ENCODE peak calls at places on chromosomes 11 and 22, in four cellular contexts. D is activated CD8-positive, alpha-beta T cell treated with anti-CD3 and anti-CD28 coated beads for 36 hours; M is endodermal cell; N is Calu3. C is an unnamed sample.

GRCh38 chr11:14593671-14594070 is 49.9 kb upstream of the PDE3B start:
- DNase-seq in D (no peak), N (no peak), M (no peak), C (no peak)

GRCh38 chr11:102378818-102379217 is 31.8 kb downstream of the BIRC2 start:
- DNase-seq in N (no peak), D (no peak), M (no peak), C (no peak)

GRCh38 chr11:39741066-39741465 is 1718.4 kb downstream of the LRRC4C start:
- DNase-seq in D (no peak), N (no peak), M (no peak), C (no peak)

GRCh38 chr22:27965547-27965946 is 46.5 kb upstream of the PITPNB start:
- DNase-seq in D (no peak), M (no peak), N (no peak), C (no peak)

GRCh38 chr11:7548659-7549283 is 35.0 kb downstream of the PPFIBP2 start:
- DNase-seq in M (peak), N (peak), D (peak), C (peak)

GRCh38 chr11:44564653-44565007 is 833 bp upstream of the CD82 start:
- DNase-seq in M (peak), N (peak), D (no peak), C (no peak)

GRCh38 chr22:37542959-37543358 is 17.3 kb upstream of the CDC42EP1 start:
- DNase-seq in D (no peak), M (no peak), N (no peak), C (no peak)

GRCh38 chr22:23837496-23837859 is 1.3 kb downstream of the DERL3 start:
- DNase-seq in M (no peak), D (no peak), N (no peak), C (no peak)

GRCh38 chr22:44819966-44820631 is 67.7 kb downstream of the ARHGAP8 start:
- DNase-seq in N (no peak), D (no peak), M (peak), C (no peak)

GRCh38 chr11:128725630-128726461 is 32.0 kb downstream of the FLI1 start:
- DNase-seq in M (no peak), D (peak), N (no peak), C (no peak)

GRCh38 chr11:43574949-43575915 is 105.3 kb upstream of the HSD17B12 start:
- DNase-seq in M (peak), D (peak), N (no peak), C (peak)

GRCh38 chr11:128709402-128709801 is 15.5 kb downstream of the FLI1 start:
- DNase-seq in N (peak), M (peak), D (no peak), C (no peak)

GRCh38 chr22:39839917-39840510 is 53.5 kb downstream of the ENTHD1 start:
- DNase-seq in M (no peak), N (no peak), D (peak), C (peak)

DNA sequence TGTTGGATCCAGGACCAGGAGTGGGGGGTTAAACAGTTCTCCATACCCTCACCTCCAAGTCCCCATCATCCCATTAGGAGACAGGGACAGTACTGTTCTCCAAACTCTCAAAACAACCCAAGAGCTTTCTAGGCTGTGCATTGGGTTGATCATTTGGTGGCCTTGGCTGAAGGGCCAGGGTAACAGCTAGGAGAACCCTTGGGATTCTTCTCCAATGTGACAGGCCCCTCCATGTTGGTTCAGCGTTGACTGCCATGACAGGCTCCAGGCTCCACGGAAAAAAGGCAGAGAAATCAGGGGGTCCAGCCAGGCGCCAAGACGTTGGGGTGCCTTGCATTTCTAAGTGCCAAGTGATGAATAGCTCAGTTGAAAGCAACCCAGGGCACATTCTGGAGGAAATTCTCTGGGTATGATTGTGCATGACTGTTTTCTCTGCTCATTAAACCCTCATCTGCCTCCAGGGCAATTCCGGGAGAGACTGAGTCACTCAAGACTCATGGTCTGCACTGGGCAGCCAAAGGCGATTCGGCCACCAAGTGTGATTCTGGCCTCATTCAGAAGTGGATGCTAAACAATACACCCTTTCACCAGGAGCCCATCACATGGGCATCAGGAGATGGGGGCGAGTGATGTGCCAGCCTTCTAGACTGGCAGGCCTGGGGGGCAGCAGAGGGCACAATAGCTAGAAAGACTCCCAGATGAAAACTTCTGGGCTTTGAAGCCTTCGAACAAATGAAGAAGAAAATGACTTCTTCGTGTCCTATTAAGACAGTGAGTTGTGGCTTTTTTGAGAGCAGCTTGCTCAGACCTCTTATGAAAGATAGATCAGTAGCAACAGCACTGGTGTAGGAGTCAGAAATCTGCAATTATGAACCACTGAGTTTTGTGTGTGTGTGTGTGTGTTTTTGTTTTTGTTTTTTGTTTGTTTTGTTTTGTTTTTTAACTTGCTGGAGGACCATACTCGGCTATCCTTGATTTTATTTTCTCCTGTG is 27.7 kb downstream of the CD44 start:
- DNase-seq in N (peak), D (peak), M (no peak), C (no peak)
- TF ChIP-seq CTCF in N (no peak), D (no peak), M (no peak), C (no peak)

DNA sequence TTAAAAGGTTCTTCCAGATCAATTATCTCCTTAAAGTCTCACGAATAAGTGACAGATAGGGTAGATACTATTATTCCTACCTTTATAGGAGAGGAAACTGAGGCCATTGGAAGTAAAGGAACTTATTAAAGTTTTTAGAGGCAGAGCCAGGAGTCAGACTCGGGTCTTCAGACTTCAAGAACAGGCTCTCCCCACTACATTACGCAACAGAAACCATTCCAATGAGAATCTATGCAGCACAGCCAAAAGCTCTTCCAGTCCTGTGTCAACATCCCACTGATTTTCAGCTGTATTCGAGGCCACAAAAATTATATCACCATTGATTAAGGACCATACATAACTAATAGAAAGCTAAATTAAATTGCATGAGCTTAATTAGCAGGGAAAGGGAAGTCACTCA is 77.4 kb downstream of the RELT start:
- DNase-seq in M (no peak), N (no peak), D (no peak), C (no peak)
- TF ChIP-seq CTCF in M (no peak), N (no peak), D (no peak), C (no peak)

GRCh38 chr11:12087075-12087775 is 23.2 kb upstream of the MICAL2 start:
- DNase-seq in M (no peak), N (peak), D (peak), C (no peak)
- TF ChIP-seq CTCF in M (peak), N (no peak), D (no peak), C (no peak)

GRCh38 chr11:87421422-87421821 is 383.7 kb downstream of the TMEM135 start:
- DNase-seq in D (peak), M (peak), N (peak), C (peak)
- TF ChIP-seq CTCF in D (peak), M (peak), N (peak), C (peak)

GRCh38 chr11:125918140-125918840 is 14.0 kb downstream of the DDX25 start:
- DNase-seq in N (no peak), M (peak), D (no peak), C (no peak)
- TF ChIP-seq CTCF in N (no peak), M (peak), D (no peak), C (no peak)

GRCh38 chr11:11620966-11621880 is 582 bp downstream of the GALNT18 start:
- DNase-seq in N (peak), M (peak), D (peak), C (peak)

GRCh38 chr11:11624206-11624605 is 2.4 kb upstream of the GALNT18 start:
- DNase-seq in D (no peak), M (no peak), N (no peak), C (no peak)

GRCh38 chr11:11620251-11620965 is 1.4 kb downstream of the GALNT18 start:
- DNase-seq in M (peak), D (peak), N (peak), C (peak)

GRCh38 chr11:11622772-11623531 is 1.1 kb upstream of the GALNT18 start:
- DNase-seq in D (no peak), N (no peak), M (no peak), C (no peak)

GRCh38 chr11:11621881-11622706 is at the start of gene GALNT18:
- DNase-seq in D (peak), N (peak), M (peak), C (peak)
- TF ChIP-seq CTCF in D (no peak), N (peak), M (peak), C (no peak)

GRCh38 chr11:11408436-11409221 is 55.6 kb upstream of the CSNK2A3 start:
- DNase-seq in M (no peak), D (no peak), N (no peak), C (no peak)

GRCh38 chr11:11406652-11407051 is 53.6 kb upstream of the CSNK2A3 start:
- DNase-seq in D (no peak), M (no peak), N (no peak), C (no peak)

GRCh38 chr11:11407738-11408084 is 54.7 kb upstream of the CSNK2A3 start:
- DNase-seq in D (no peak), N (no peak), M (no peak), C (no peak)

GRCh38 chr11:11409224-11409623 is 56.2 kb upstream of the CSNK2A3 start:
- DNase-seq in M (no peak), N (no peak), D (no peak), C (no peak)

DNA sequence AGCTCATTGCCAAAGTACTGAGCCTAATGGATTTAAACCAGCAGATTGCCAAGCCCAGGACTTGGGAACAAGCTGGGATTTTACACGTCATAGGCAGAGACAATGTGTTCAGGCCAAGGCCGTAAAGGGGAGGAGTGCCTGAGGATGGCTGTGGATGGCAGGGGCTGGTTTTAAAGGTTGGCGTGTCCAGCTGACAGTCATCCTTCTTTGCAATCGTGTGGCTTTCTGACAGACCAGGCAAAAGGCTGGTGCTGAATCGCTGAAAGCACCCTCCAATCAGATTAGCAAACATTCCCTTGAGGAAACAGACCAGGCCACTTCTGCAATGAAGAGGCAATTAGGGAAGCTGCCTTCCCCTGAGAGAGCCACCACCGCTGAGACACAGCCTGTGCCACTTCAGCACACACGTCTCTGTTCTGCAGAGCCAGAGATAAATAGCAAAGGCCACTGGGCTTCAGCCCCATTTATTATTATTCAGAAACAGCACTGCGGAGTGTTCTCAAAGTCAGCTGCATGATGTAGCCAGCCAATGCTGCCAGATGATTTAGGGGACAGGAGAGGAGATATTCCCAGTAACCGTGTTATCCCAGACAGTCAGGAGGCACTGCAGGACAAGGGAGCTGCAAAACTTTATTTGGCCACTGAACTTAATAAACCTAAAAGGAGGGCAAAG is 54.2 kb upstream of the CSNK2A3 start:
- DNase-seq in N (no peak), D (no peak), M (no peak), C (no peak)
- TF ChIP-seq CTCF in N (no peak), D (no peak), M (no peak), C (no peak)

GRCh38 chr11:96037267-96037990 is 113.5 kb upstream of the MTMR2 start:
- DNase-seq in M (peak), D (no peak), N (peak), C (no peak)
- TF ChIP-seq CTCF in M (no peak), D (no peak), N (no peak), C (no peak)

DNA sequence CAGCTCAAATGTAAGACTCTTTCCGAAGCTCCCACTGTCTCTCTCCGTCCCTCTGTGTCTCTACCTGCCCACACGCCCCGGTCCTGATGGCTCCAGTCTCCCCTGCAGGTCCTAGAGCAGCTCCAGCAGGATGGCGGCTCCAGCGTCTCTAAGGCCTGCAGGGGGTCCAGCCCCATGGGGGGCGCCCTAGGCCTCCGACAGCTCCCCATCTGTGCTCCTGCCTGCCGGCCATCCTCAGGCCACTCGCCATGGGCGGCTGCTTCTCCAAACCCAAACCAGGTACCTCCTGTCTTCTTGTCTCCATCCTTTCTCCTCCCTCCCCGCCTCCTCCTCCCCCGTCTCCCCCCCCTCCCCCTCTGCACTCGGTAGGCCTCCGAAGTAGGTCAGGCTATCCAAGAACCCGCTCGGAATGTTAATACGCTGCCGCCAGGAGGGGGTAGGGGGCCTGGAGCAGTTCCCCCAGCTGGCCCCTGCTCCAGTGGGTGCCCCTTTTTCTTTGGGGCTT is 694 bp downstream of the AIFM3 start:
- DNase-seq in M (peak), D (no peak), N (no peak), C (no peak)
- TF ChIP-seq CTCF in M (peak), D (no peak), N (no peak), C (no peak)

C was measured in GM20000.